ENCODE peak calls at places on chromosomes 6 and 20, in ten cellular contexts. G is spleen, H is IMR-90, V is stomach, B is body of pancreas, T is endothelial cell of umbilical vein, L is K562, K is A549, D is right lobe of liver, R is GM12878. Z is an unnamed sample.

GRCh38 chr6:14216931-14217684 is 99.5 kb downstream of the CD83 start:
- DNase-seq in V (no peak), L (no peak), B (no peak), H (peak; percentile 98), G (no peak), K (no peak), T (no peak), D (no peak), R (no peak), Z (no peak)

GRCh38 chr6:81895511-81896185 is 143.2 kb upstream of the TENT5A start:
- DNase-seq in G (no peak), V (no peak), L (no peak), K (no peak), R (no peak), B (no peak), H (peak; percentile 88), D (no peak), T (peak; percentile 31), Z (no peak)

GRCh38 chr6:147322299-147323162 is 118.3 kb downstream of the STXBP5 start:
- DNase-seq in T (peak; percentile 4), D (no peak), K (no peak), R (peak; percentile 54), V (no peak), B (peak; percentile 20), L (no peak), H (peak; percentile 73), G (no peak), Z (no peak)

GRCh38 chr6:87407531-87407895 is 259 bp upstream of the CFAP206 start:
- DNase-seq in G (no peak), B (no peak), K (peak; percentile 25), T (peak; percentile 62), D (no peak), R (no peak), H (peak; percentile 41), L (no peak), V (no peak), Z (peak; percentile 49)

GRCh38 chr6:28807682-28808280 is 116.0 kb downstream of the TRIM27 start:
- DNase-seq in R (no peak), G (no peak), H (peak; percentile 69), T (peak; percentile 53), K (no peak), L (peak; percentile 75), V (no peak), B (no peak), D (no peak), Z (no peak)

GRCh38 chr20:34925341-34925740 is 30.3 kb downstream of the GSS start:
- DNase-seq in R (no peak), D (no peak), V (no peak), K (no peak), B (no peak), T (no peak), H (no peak), L (no peak), G (no peak), Z (no peak)

GRCh38 chr6:12423852-12424251 is 133.7 kb downstream of the EDN1 start:
- DNase-seq in V (no peak), T (no peak), K (no peak), L (no peak), H (no peak), D (no peak), R (no peak), G (no peak), B (no peak), Z (no peak)

GRCh38 chr20:5080384-5080877 is 39.3 kb downstream of the PCNA start:
- DNase-seq in T (no peak), H (peak; percentile 54), V (peak; percentile 46), D (peak; percentile 70), B (peak; percentile 72), G (peak; percentile 90), K (no peak), R (peak; percentile 48), L (no peak), Z (peak; percentile 74)

GRCh38 chr20:8774412-8774811 is 294.5 kb upstream of the PLCB4 start:
- DNase-seq in K (no peak), D (no peak), G (no peak), B (peak; percentile 26), V (no peak), T (no peak), L (no peak), R (no peak), H (no peak), Z (no peak)

GRCh38 chr20:25706793-25707192 is 10.1 kb upstream of the ZNF337 start:
- DNase-seq in G (peak; percentile 75), B (no peak), T (no peak), D (no peak), R (no peak), K (no peak), H (no peak), L (no peak), V (no peak), Z (no peak)

GRCh38 chr6:37628611-37629320 is 68.9 kb downstream of the MDGA1 start:
- DNase-seq in D (no peak), B (no peak), G (no peak), H (peak; percentile 80), T (no peak), R (no peak), K (no peak), L (no peak), V (no peak), Z (no peak)

GRCh38 chr20:49889943-49890650 is 25.2 kb downstream of the SPATA2 start:
- DNase-seq in H (no peak), G (no peak), K (no peak), R (no peak), B (no peak), D (peak; percentile 48), T (no peak), V (peak; percentile 52), L (no peak), Z (no peak)

GRCh38 chr20:47546184-47547033 is 44.7 kb downstream of the NCOA3 start:
- DNase-seq in T (peak; percentile 63), D (no peak), H (peak; percentile 96), G (no peak), L (no peak), V (no peak), B (no peak), K (no peak), R (no peak), Z (no peak)

GRCh38 chr6:132190097-132190814 is 211.0 kb downstream of the MOXD1 start:
- DNase-seq in K (no peak), V (no peak), G (no peak), R (no peak), T (peak; percentile 46), H (peak; percentile 75), B (no peak), L (no peak), D (no peak), Z (no peak)

GRCh38 chr6:77292564-77293546 is 170.4 kb downstream of the HTR1B start:
- DNase-seq in K (peak; percentile 8), D (no peak), B (no peak), L (no peak), H (peak; percentile 80), G (no peak), R (no peak), V (no peak), T (peak; percentile 97), Z (no peak)

GRCh38 chr20:24776755-24777271 is 172.3 kb upstream of the CST7 start:
- DNase-seq in B (no peak), T (no peak), K (no peak), H (no peak), R (no peak), G (peak; percentile 42), V (peak; percentile 11), D (no peak), L (no peak), Z (no peak)

GRCh38 chr6:155483858-155484257 is 28.2 kb upstream of the NOX3 start:
- DNase-seq in R (no peak), L (no peak), D (no peak), B (no peak), G (no peak), H (peak; percentile 39), T (no peak), V (no peak), K (no peak), Z (no peak)

GRCh38 chr6:47633141-47633540 is 65.2 kb upstream of the ADGRF4 start:
- DNase-seq in D (no peak), L (peak; percentile 29), H (no peak), B (no peak), V (no peak), R (no peak), G (no peak), T (no peak), K (no peak), Z (no peak)
- H3K4me3 ChIP-seq in D (no peak overlapping the region), L (no peak overlapping the region), H (no peak overlapping the region), B (no peak overlapping the region), V (no peak overlapping the region), R (no peak overlapping the region), G (no peak overlapping the region), T (no peak overlapping the region), K (no peak overlapping the region), Z (no peak overlapping the region)

DNA sequence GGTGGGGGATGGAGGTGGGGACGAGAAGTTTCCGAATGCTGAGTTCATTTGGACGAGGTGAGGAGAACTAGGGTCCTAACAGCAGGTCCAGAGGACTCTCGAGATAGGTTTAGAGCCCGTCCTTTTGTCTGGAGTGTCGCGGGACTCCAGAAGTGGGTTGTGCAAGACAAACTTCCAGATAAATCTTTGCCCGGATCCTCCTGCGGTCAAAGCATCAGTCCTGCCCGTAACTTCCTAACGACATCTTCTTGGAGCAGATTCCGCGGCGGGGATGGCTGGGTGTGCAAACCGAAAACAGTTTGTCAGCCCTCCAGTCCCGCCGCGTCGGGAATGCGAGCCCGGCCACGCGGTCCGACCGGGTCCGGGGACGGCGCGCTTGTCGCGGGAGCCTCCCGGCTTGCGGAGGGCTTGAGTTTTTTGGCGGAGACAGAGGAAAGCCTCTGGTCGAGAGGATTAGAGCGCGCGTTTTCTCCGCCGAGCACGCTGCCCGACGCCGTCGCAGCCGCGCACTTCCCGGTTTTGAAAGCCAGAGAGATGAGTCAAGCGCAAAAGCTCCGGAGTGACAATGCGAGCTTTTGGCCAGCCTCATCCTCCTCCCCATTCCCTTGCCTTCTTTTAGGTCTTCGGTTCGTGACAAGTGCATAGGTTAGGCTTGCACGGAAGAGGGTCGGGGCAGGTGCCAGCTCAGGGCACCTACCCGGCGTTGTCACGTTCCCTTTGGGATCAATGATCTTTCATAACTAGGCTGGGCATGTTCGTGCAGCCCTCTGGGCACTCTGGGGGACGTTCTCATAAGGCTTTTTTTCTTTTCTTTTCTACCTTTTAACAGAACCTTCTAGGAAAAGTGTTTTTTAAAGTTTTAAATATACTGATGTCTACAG is 91.4 kb upstream of the PRDM1 start:
- DNase-seq in B (peak; percentile 47), L (no peak), R (no peak), K (peak; percentile 40), T (peak; percentile 34), G (peak; percentile 91), H (peak; percentile 78), V (peak; percentile 57), D (peak; percentile 70), Z (peak; percentile 53)
- TF ChIP-seq POLR2A in B (no peak), L (no peak), R (no peak), K (no peak), T (no peak), G (no peak), H (no peak), V (no peak), D (peak; percentile 28), Z (no peak)

GRCh38 chr6:145656128-145656527 is 79.2 kb downstream of the EPM2A start:
- DNase-seq in T (peak; percentile 8), B (no peak), V (no peak), K (no peak), G (no peak), H (no peak), L (no peak), R (no peak), D (no peak), Z (no peak)
- H3K4me1 ChIP-seq in T (peaks cover 7% of the 10 kb centered on the region), B (no peaks in the 10 kb centered on the region), V (no peaks in the 10 kb centered on the region), K (no peaks in the 10 kb centered on the region), G (no peaks in the 10 kb centered on the region), H (no peaks in the 10 kb centered on the region), L (no peaks in the 10 kb centered on the region), R (no peaks in the 10 kb centered on the region), D (no peaks in the 10 kb centered on the region), Z (no peaks in the 10 kb centered on the region)

GRCh38 chr6:27157461-27158315 is 89.8 kb upstream of the PRSS16 start:
- DNase-seq in K (peak; percentile 52), R (peak; percentile 66), D (peak; percentile 65), T (peak; percentile 57), G (peak; percentile 91), H (peak; percentile 77), V (peak; percentile 59), L (peak; percentile 74), B (peak; percentile 64), Z (peak; percentile 67)
- H3K4me3 ChIP-seq in K (peak overlapping the region; percentile 66), R (peak overlapping the region; percentile 70), D (peak overlapping the region; percentile 16), T (peak overlapping the region; percentile 64), G (peak overlapping the region; percentile 32), H (peak overlapping the region; percentile 49), V (peak overlapping the region; percentile 38), L (peak overlapping the region; percentile 54), B (peak overlapping the region; percentile 13), Z (peak overlapping the region; percentile 48)